ENCODE peak calls at places on chromosomes 11 and 22, in five cellular contexts. One of them, this sample, is unnamed.
A peak's percentile ranks its signal among the peaks of the same experiment; 100 is the strongest.

GRCh38 chr22:39317084-39317755 is 2.2 kb downstream of the RPL3 start:
- DNase-seq in myocyte: no peak
- DNase-seq in HS-5: no peak
- DNase-seq in GM19239: no peak
- DNase-seq in body of pancreas: no peak
- DNase-seq in this sample: peak; percentile 35

GRCh38 chr11:14644396-14645246 is 1.0 kb downstream of the PDE3B start:
- DNase-seq in myocyte: peak; percentile 3
- DNase-seq in HS-5: peak; percentile 15
- DNase-seq in GM19239: no peak
- DNase-seq in body of pancreas: peak; percentile 45
- DNase-seq in this sample: peak; percentile 7

GRCh38 chr11:70727899-70728620 is 329.7 kb downstream of the CTTN start:
- DNase-seq in GM19239: no peak
- DNase-seq in body of pancreas: no peak
- DNase-seq in HS-5: no peak
- DNase-seq in myocyte: no peak
- DNase-seq in this sample: no peak

GRCh38 chr11:60130496-60130895 is 42.0 kb downstream of the MS4A2 start:
- DNase-seq in body of pancreas: peak; percentile 65
- DNase-seq in HS-5: peak; percentile 18
- DNase-seq in GM19239: no peak
- DNase-seq in myocyte: peak; percentile 1
- DNase-seq in this sample: no peak

GRCh38 chr22:46549971-46550641 is 12.7 kb upstream of the CELSR1 start:
- DNase-seq in HS-5: no peak
- DNase-seq in GM19239: no peak
- DNase-seq in myocyte: no peak
- DNase-seq in body of pancreas: no peak
- DNase-seq in this sample: no peak

GRCh38 chr11:131808466-131808865 is 438.1 kb downstream of the NTM start:
- DNase-seq in myocyte: no peak
- DNase-seq in GM19239: no peak
- DNase-seq in HS-5: no peak
- DNase-seq in body of pancreas: no peak
- DNase-seq in this sample: no peak

GRCh38 chr11:33919645-33920044 is 27.8 kb upstream of the LMO2 start:
- DNase-seq in myocyte: no peak
- DNase-seq in HS-5: no peak
- DNase-seq in body of pancreas: no peak
- DNase-seq in GM19239: no peak
- DNase-seq in this sample: no peak

GRCh38 chr11:10379871-10380568 is 75.0 kb upstream of the AMPD3 start:
- DNase-seq in myocyte: no peak
- DNase-seq in HS-5: no peak
- DNase-seq in body of pancreas: peak; percentile 49
- DNase-seq in GM19239: no peak
- DNase-seq in this sample: no peak

GRCh38 chr11:69708731-69709401 is 5.0 kb upstream of the FGF19 start:
- DNase-seq in body of pancreas: no peak
- DNase-seq in GM19239: no peak
- DNase-seq in HS-5: no peak
- DNase-seq in myocyte: no peak
- DNase-seq in this sample: no peak

GRCh38 chr11:119318240-119319135 is 1.6 kb upstream of the MCAM start:
- DNase-seq in HS-5: no peak
- DNase-seq in myocyte: no peak
- DNase-seq in GM19239: no peak
- DNase-seq in body of pancreas: peak; percentile 33
- DNase-seq in this sample: no peak

GRCh38 chr11:17238377-17238776 is 30.6 kb upstream of the PIK3C2A start:
- DNase-seq in HS-5: no peak
- DNase-seq in GM19239: no peak
- DNase-seq in myocyte: no peak
- DNase-seq in body of pancreas: no peak
- DNase-seq in this sample: no peak

GRCh38 chr11:73839123-73839457 is 37.6 kb downstream of the COA4 start:
- DNase-seq in body of pancreas: no peak
- DNase-seq in HS-5: no peak
- DNase-seq in GM19239: no peak
- DNase-seq in myocyte: no peak
- DNase-seq in this sample: no peak

GRCh38 chr11:74783241-74783871 is 34.7 kb downstream of the RNF169 start:
- DNase-seq in HS-5: peak; percentile 68
- DNase-seq in body of pancreas: peak; percentile 22
- DNase-seq in GM19239: peak; percentile 46
- DNase-seq in myocyte: peak; percentile 7
- DNase-seq in this sample: no peak

GRCh38 chr11:128552783-128553661 is 34.3 kb downstream of the ETS1 start:
- DNase-seq in GM19239: peak; percentile 76
- DNase-seq in body of pancreas: peak; percentile 31
- DNase-seq in HS-5: no peak
- DNase-seq in myocyte: no peak
- DNase-seq in this sample: no peak

GRCh38 chr22:20803696-20804324 is 29.9 kb downstream of the SERPIND1 start:
- DNase-seq in GM19239: no peak
- DNase-seq in body of pancreas: peak; percentile 13
- DNase-seq in HS-5: no peak
- DNase-seq in myocyte: peak; percentile 32
- DNase-seq in this sample: no peak

GRCh38 chr11:77266766-77267165 is 34.7 kb downstream of the GDPD4 start:
- DNase-seq in GM19239: no peak
- DNase-seq in HS-5: no peak
- DNase-seq in myocyte: no peak
- DNase-seq in body of pancreas: no peak
- DNase-seq in this sample: no peak

GRCh38 chr11:35085766-35086165 is 53.2 kb upstream of the CD44 start:
- DNase-seq in HS-5: no peak
- DNase-seq in GM19239: no peak
- DNase-seq in body of pancreas: no peak
- DNase-seq in myocyte: no peak
- DNase-seq in this sample: no peak

GRCh38 chr11:26188559-26188958 is 143.4 kb upstream of the ANO3 start:
- DNase-seq in HS-5: no peak
- DNase-seq in myocyte: no peak
- DNase-seq in body of pancreas: no peak
- DNase-seq in GM19239: no peak
- DNase-seq in this sample: no peak

GRCh38 chr22:46356496-46357185 is 21.1 kb downstream of the TRMU start:
- DNase-seq in GM19239: no peak
- DNase-seq in myocyte: no peak
- DNase-seq in body of pancreas: no peak
- DNase-seq in HS-5: no peak
- DNase-seq in this sample: no peak

GRCh38 chr11:35218956-35219355 is 80.0 kb downstream of the CD44 start:
- DNase-seq in body of pancreas: no peak
- DNase-seq in myocyte: no peak
- DNase-seq in GM19239: no peak
- DNase-seq in HS-5: no peak
- DNase-seq in this sample: no peak

GRCh38 chr11:14248577-14248976 is 110.4 kb downstream of the RRAS2 start:
- DNase-seq in HS-5: no peak
- DNase-seq in myocyte: no peak
- DNase-seq in body of pancreas: no peak
- DNase-seq in GM19239: no peak
- DNase-seq in this sample: peak; percentile 18

GRCh38 chr22:50243704-50244419 is 961 bp downstream of the TUBGCP6 start:
- DNase-seq in GM19239: no peak
- DNase-seq in body of pancreas: no peak
- DNase-seq in myocyte: peak; percentile 47
- DNase-seq in HS-5: no peak
- DNase-seq in this sample: no peak

GRCh38 chr11:102727890-102728289 is 3.1 kb upstream of the MMP8 start:
- DNase-seq in body of pancreas: peak; percentile 15
- DNase-seq in HS-5: peak; percentile 63
- DNase-seq in GM19239: no peak
- DNase-seq in myocyte: no peak
- DNase-seq in this sample: no peak

GRCh38 chr11:64648551-64648950 is 57.5 kb downstream of the SLC22A12 start:
- DNase-seq in HS-5: no peak
- DNase-seq in GM19239: no peak
- DNase-seq in myocyte: no peak
- DNase-seq in body of pancreas: no peak
- DNase-seq in this sample: no peak

GRCh38 chr11:115279831-115280761 is 224.1 kb downstream of the CADM1 start:
- DNase-seq in HS-5: no peak
- DNase-seq in body of pancreas: no peak
- DNase-seq in myocyte: no peak
- DNase-seq in GM19239: no peak
- DNase-seq in this sample: no peak

GRCh38 chr11:65477271-65478029 is 21.4 kb upstream of the MALAT1 start:
- DNase-seq in GM19239: peak; percentile 89
- DNase-seq in HS-5: peak; percentile 82
- DNase-seq in body of pancreas: peak; percentile 97
- DNase-seq in myocyte: peak; percentile 98
- DNase-seq in this sample: peak; percentile 90

GRCh38 chr11:114377612-114378267 is 22.6 kb downstream of the C11orf71 start:
- DNase-seq in myocyte: no peak
- DNase-seq in HS-5: peak; percentile 85
- DNase-seq in body of pancreas: no peak
- DNase-seq in GM19239: no peak
- DNase-seq in this sample: no peak

GRCh38 chr11:76786053-76787014 is 3.2 kb downstream of the TSKU start:
- DNase-seq in GM19239: no peak
- DNase-seq in HS-5: no peak
- DNase-seq in myocyte: no peak
- DNase-seq in body of pancreas: no peak
- DNase-seq in this sample: no peak

GRCh38 chr11:128448487-128448886 is 138.9 kb downstream of the ETS1 start:
- DNase-seq in myocyte: no peak
- DNase-seq in HS-5: peak; percentile 53
- DNase-seq in GM19239: no peak
- DNase-seq in body of pancreas: peak; percentile 91
- DNase-seq in this sample: no peak

GRCh38 chr11:16337421-16338213 is 18.7 kb downstream of the SOX6 start:
- DNase-seq in HS-5: no peak
- DNase-seq in body of pancreas: no peak
- DNase-seq in myocyte: no peak
- DNase-seq in GM19239: no peak
- DNase-seq in this sample: no peak

GRCh38 chr11:36196476-36197099 is 92.6 kb downstream of the COMMD9 start:
- DNase-seq in myocyte: no peak
- DNase-seq in body of pancreas: peak; percentile 7
- DNase-seq in HS-5: no peak
- DNase-seq in GM19239: no peak
- DNase-seq in this sample: no peak

GRCh38 chr22:30265851-30266444 is 703 bp downstream of the OSM start:
- DNase-seq in myocyte: no peak
- DNase-seq in body of pancreas: peak; percentile 69
- DNase-seq in HS-5: no peak
- DNase-seq in GM19239: no peak
- DNase-seq in this sample: peak; percentile 79

GRCh38 chr11:133515075-133515474 is 17.2 kb downstream of the OPCML start:
- DNase-seq in GM19239: no peak
- DNase-seq in HS-5: no peak
- DNase-seq in body of pancreas: no peak
- DNase-seq in myocyte: no peak
- DNase-seq in this sample: no peak

GRCh38 chr11:123166095-123166559 is 28.9 kb downstream of the CLMP start:
- DNase-seq in HS-5: no peak
- DNase-seq in body of pancreas: peak; percentile 42
- DNase-seq in myocyte: peak; percentile 54
- DNase-seq in GM19239: no peak
- DNase-seq in this sample: no peak

GRCh38 chr11:131867457-131868257 is 497.2 kb downstream of the NTM start:
- DNase-seq in body of pancreas: peak; percentile 72
- DNase-seq in GM19239: peak; percentile 50
- DNase-seq in myocyte: peak; percentile 91
- DNase-seq in HS-5: peak; percentile 57
- DNase-seq in this sample: no peak

GRCh38 chr22:37161442-37161841 is 11.7 kb upstream of the IL2RB start:
- DNase-seq in HS-5: no peak
- DNase-seq in body of pancreas: no peak
- DNase-seq in GM19239: no peak
- DNase-seq in myocyte: no peak
- DNase-seq in this sample: no peak

GRCh38 chr11:15845261-15845660 is 511.1 kb downstream of the SOX6 start:
- DNase-seq in body of pancreas: no peak
- DNase-seq in HS-5: no peak
- DNase-seq in GM19239: no peak
- DNase-seq in myocyte: no peak
- DNase-seq in this sample: no peak